ENCODE peak calls at places on chromosome 14, in six cellular contexts. One of them, this sample, is unnamed. For H3K36me3, the result is how much of the 10 kb centered on the place peaks cover.

GRCh38 chr14:59221558-59221957 is 33.1 kb downstream of the DAAM1 start:
- DNase-seq in endothelial cell of umbilical vein: no peak
- DNase-seq in GM23248: peak
- DNase-seq in GM23338: no peak
- DNase-seq in spleen: no peak
- DNase-seq in hepatocyte: no peak
- DNase-seq in this sample: no peak

GRCh38 chr14:63524537-63525155 is 18.5 kb downstream of the PPP2R5E start:
- DNase-seq in endothelial cell of umbilical vein: no peak
- DNase-seq in GM23248: no peak
- DNase-seq in GM23338: no peak
- DNase-seq in spleen: no peak
- DNase-seq in hepatocyte: no peak
- DNase-seq in this sample: peak

GRCh38 chr14:99838555-99839193 is 45.5 kb downstream of the EML1 start:
- DNase-seq in endothelial cell of umbilical vein: no peak
- DNase-seq in GM23248: no peak
- DNase-seq in GM23338: peak
- DNase-seq in spleen: no peak
- DNase-seq in hepatocyte: peak
- DNase-seq in this sample: no peak

GRCh38 chr14:29390046-29390841 is 537.4 kb downstream of the PRKD1 start:
- DNase-seq in endothelial cell of umbilical vein: no peak
- DNase-seq in GM23248: no peak
- DNase-seq in GM23338: peak
- DNase-seq in spleen: no peak
- DNase-seq in hepatocyte: no peak
- DNase-seq in this sample: peak

GRCh38 chr14:38197001-38197760 is 10.5 kb upstream of the SSTR1 start:
- DNase-seq in endothelial cell of umbilical vein: peak
- DNase-seq in GM23248: peak
- DNase-seq in GM23338: peak
- DNase-seq in spleen: no peak
- DNase-seq in hepatocyte: no peak
- DNase-seq in this sample: no peak

GRCh38 chr14:99527026-99527425 is 45.8 kb downstream of the CCNK start:
- DNase-seq in endothelial cell of umbilical vein: no peak
- DNase-seq in GM23248: no peak
- DNase-seq in GM23338: no peak
- DNase-seq in spleen: no peak
- DNase-seq in hepatocyte: no peak
- DNase-seq in this sample: no peak

GRCh38 chr14:103110681-103111296 is 12.5 kb upstream of the TNFAIP2 start:
- DNase-seq in endothelial cell of umbilical vein: no peak
- DNase-seq in GM23248: no peak
- DNase-seq in GM23338: peak
- DNase-seq in spleen: no peak
- DNase-seq in hepatocyte: no peak
- DNase-seq in this sample: no peak

GRCh38 chr14:57983235-57983634 is 117.3 kb upstream of the SLC35F4 start:
- DNase-seq in endothelial cell of umbilical vein: no peak
- DNase-seq in GM23248: no peak
- DNase-seq in GM23338: no peak
- DNase-seq in spleen: no peak
- DNase-seq in hepatocyte: no peak
- DNase-seq in this sample: no peak

GRCh38 chr14:95710106-95710505 is 3.8 kb downstream of the TCL1A start:
- DNase-seq in endothelial cell of umbilical vein: no peak
- DNase-seq in GM23248: no peak
- DNase-seq in GM23338: no peak
- DNase-seq in spleen: peak
- DNase-seq in hepatocyte: no peak
- DNase-seq in this sample: no peak

GRCh38 chr14:52124791-52125661 is 56.2 kb upstream of the NID2 start:
- DNase-seq in endothelial cell of umbilical vein: peak
- DNase-seq in GM23248: peak
- DNase-seq in GM23338: peak
- DNase-seq in spleen: no peak
- DNase-seq in hepatocyte: peak
- DNase-seq in this sample: no peak

GRCh38 chr14:103711516-103712431 is 3.5 kb downstream of the XRCC3 start:
- DNase-seq in endothelial cell of umbilical vein: peak
- DNase-seq in GM23248: peak
- DNase-seq in GM23338: no peak
- DNase-seq in spleen: peak
- DNase-seq in hepatocyte: no peak
- DNase-seq in this sample: peak

GRCh38 chr14:24058260-24058950 is 6.6 kb downstream of the CARMIL3 start:
- DNase-seq in endothelial cell of umbilical vein: peak
- DNase-seq in GM23248: peak
- DNase-seq in GM23338: peak
- DNase-seq in spleen: peak
- DNase-seq in hepatocyte: peak
- DNase-seq in this sample: peak

GRCh38 chr14:105178069-105178867 is 2.8 kb downstream of the NUDT14 start:
- DNase-seq in endothelial cell of umbilical vein: no peak
- DNase-seq in GM23248: no peak
- DNase-seq in GM23338: no peak
- DNase-seq in spleen: no peak
- DNase-seq in hepatocyte: no peak
- DNase-seq in this sample: no peak

GRCh38 chr14:69586420-69586819 is 11.7 kb upstream of the CCDC177 start:
- DNase-seq in endothelial cell of umbilical vein: peak
- DNase-seq in GM23248: no peak
- DNase-seq in GM23338: no peak
- DNase-seq in spleen: no peak
- DNase-seq in hepatocyte: no peak
- DNase-seq in this sample: no peak

GRCh38 chr14:36660736-36661505 is 739 bp upstream of the PAX9 start:
- DNase-seq in endothelial cell of umbilical vein: no peak
- DNase-seq in GM23248: no peak
- DNase-seq in GM23338: peak
- DNase-seq in spleen: no peak
- DNase-seq in hepatocyte: no peak
- DNase-seq in this sample: peak

GRCh38 chr14:36663404-36664321 is 2.0 kb downstream of the PAX9 start:
- DNase-seq in endothelial cell of umbilical vein: no peak
- DNase-seq in GM23248: peak
- DNase-seq in GM23338: peak
- DNase-seq in spleen: no peak
- DNase-seq in hepatocyte: no peak
- DNase-seq in this sample: no peak

GRCh38 chr14:36661506-36662257 is at the start of gene PAX9:
- DNase-seq in endothelial cell of umbilical vein: peak
- DNase-seq in GM23248: peak
- DNase-seq in GM23338: peak
- DNase-seq in spleen: no peak
- DNase-seq in hepatocyte: peak
- DNase-seq in this sample: peak

GRCh38 chr14:36662543-36663403 is 1.1 kb downstream of the PAX9 start:
- DNase-seq in endothelial cell of umbilical vein: no peak
- DNase-seq in GM23248: peak
- DNase-seq in GM23338: peak
- DNase-seq in spleen: no peak
- DNase-seq in hepatocyte: no peak
- DNase-seq in this sample: no peak

DNA sequence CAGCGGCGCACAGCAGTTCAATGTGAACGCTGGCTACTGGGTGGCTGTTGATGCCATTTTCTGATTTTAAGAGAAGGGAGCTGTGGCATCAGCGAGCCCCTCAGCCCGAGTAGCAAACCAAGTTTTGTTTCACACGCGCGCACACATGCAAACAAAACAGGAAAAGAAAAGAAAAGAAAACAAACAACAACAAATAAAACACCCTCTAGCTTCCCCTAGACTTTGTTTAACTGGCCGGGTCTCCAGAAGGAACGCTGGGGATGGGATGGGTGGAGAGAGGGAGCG is 540 bp downstream of the PAX9 start:
- DNase-seq in endothelial cell of umbilical vein: no peak
- DNase-seq in GM23248: no peak
- DNase-seq in GM23338: no peak
- DNase-seq in spleen: no peak
- DNase-seq in hepatocyte: no peak
- DNase-seq in this sample: no peak
- H3K4me3 ChIP-seq in endothelial cell of umbilical vein: no peak
- H3K4me3 ChIP-seq in GM23248: peak
- H3K4me3 ChIP-seq in GM23338: peak
- H3K4me3 ChIP-seq in spleen: peak
- H3K4me3 ChIP-seq in hepatocyte: peak
- H3K4me3 ChIP-seq in this sample: peak

DNA sequence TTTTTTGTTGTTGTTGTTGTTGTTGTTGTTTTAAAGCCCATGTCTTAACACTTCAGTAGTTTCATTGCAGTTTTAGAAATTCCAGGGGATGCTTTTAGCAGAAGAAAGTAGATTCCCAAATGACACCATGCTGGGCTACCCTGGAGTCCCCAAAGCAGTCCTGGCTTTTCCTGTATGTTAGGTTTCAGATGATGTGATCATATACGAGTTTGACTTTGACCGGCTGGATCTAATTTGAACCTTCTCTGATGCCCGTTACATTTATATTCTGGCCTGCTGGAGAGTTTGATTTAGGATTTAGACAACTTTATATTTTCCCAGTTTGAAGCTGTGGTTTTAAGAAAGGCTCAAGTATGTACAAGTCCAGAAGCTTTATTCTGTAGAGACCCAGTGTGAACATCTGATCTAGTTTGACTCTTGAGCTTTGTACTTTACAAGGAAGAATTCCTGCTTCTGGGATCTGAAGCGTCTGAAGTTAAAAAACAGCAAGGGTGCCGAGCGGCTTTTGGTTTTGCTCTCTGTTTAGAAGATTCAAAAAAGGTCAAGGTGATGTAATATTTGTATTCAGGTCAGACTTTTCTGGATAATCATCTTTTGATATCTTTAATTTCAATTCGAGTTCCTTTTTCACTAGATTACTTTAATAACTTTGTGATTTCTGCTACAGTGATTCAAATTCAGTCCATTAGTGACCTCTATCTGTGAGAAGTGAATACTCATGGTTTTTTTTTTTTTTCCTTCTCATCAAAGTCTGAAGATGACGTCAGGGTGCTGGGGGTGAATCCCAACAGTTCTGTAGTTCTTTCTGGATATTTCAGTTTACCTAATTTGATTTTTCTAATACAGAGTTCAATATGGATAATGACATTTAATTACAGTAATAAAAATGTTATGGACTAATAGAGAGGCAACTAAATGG is 6.2 kb downstream of the FLRT2 start:
- DNase-seq in endothelial cell of umbilical vein: peak
- DNase-seq in GM23248: peak
- DNase-seq in GM23338: peak
- DNase-seq in spleen: no peak
- DNase-seq in hepatocyte: peak
- DNase-seq in this sample: no peak
- H3K27ac ChIP-seq in endothelial cell of umbilical vein: peak
- H3K27ac ChIP-seq in GM23248: peak
- H3K27ac ChIP-seq in GM23338: no peak
- H3K27ac ChIP-seq in spleen: peak
- H3K27ac ChIP-seq in hepatocyte: peak
- H3K27ac ChIP-seq in this sample: no peak

DNA sequence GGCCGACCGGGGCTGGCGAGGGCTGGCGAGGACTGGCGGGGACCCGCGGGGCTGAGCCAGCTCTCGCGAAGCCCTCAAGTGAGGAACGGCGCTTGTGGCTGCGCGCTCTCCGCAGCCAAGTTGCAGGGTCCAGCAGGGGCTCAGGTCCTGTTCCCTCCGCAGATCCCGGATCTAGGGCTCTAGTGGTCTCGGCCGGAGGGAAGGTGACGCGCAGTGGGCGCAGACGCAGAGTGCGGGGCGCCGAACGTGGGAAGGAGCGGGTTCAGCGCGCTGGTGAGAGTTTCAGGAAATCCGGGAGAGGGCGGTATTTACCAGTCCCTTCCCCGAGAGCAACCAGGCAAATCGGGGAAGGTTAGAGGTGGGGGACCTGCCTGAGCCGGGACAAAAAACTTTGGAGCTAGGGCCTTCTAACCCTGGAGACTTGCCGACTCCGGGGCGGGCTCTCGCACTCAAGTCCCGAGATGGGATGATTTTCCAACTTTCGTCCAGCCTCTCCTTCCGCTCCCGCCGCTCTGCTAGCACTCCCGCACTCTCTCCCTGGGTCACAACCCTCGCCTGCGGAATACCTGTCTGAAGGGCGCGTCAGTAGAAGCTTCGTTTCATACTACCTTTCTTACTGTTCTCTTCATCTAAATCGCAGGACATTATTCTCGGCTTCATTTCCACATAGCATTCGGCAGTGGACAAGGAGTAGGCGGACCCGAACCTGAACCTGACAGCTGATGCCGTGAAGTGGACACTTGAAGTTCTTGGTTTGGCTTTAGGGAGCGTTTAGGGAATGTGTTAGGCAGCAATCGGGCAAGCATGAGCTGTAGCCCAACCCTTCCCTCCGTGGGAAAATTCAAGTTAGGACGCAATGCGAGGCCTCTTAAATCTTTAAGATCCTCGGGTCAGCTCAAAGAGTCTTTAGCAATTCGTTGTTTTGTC is 13.6 kb upstream of the PAX9 start:
- DNase-seq in endothelial cell of umbilical vein: peak
- DNase-seq in GM23248: peak
- DNase-seq in GM23338: peak
- DNase-seq in spleen: no peak
- DNase-seq in hepatocyte: peak
- DNase-seq in this sample: peak
- H3K36me3 ChIP-seq in endothelial cell of umbilical vein: under half
- H3K36me3 ChIP-seq in GM23248: under half
- H3K36me3 ChIP-seq in GM23338: under half
- H3K36me3 ChIP-seq in spleen: under half
- H3K36me3 ChIP-seq in hepatocyte: under half
- H3K36me3 ChIP-seq in this sample: under half

DNA sequence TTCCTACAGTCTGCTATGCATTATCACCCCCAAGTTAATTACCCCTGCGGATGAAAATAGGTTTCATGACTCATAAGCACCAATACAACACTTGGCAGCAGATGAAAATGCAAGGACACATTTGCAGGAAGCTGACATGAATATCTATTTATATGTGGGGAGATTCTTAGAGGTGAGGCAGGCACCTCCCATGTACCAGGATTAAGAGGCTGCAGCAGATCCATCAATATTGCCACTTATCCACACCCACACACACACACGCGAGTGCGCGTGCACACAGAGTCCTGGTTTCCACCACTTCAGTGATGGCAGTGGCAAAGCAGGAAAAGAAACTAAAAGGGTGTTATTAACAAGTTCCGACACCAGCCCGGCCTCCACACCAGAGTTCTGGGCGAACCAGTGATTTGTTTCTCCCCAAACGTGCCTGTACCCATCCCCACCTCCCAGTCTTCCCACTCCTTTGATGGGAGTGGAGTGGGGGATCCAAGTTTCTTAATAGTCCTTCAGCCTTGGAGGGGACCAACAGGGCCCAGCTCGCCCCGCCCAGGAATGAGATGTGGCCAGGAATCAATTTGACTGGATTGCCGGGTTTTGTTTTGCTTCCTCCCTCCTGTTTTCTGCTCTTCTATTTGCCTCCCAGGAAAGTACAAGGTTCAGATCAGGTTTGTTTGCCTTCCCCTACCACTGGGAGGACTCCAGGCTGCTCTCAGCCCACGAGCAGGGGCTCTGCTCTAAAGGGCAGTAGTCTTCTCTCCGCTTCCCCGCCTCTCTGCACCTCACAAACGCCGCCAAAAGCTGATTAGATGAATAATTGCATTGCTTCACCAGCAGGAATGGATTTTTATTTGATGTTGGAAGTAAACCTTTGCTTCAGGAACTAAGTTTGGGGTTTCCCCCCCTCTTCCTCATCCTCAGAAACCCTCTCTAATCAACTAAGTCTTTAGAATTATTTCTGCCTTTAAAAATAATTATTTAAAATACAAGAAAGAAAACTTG is 5.2 kb downstream of the IRF2BPL start:
- DNase-seq in endothelial cell of umbilical vein: peak
- DNase-seq in GM23248: peak
- DNase-seq in GM23338: peak
- DNase-seq in spleen: no peak
- DNase-seq in hepatocyte: peak
- DNase-seq in this sample: peak
- H3K4me3 ChIP-seq in endothelial cell of umbilical vein: no peak
- H3K4me3 ChIP-seq in GM23248: peak
- H3K4me3 ChIP-seq in GM23338: peak
- H3K4me3 ChIP-seq in spleen: peak
- H3K4me3 ChIP-seq in hepatocyte: peak
- H3K4me3 ChIP-seq in this sample: no peak